ENCODE peak calls at places on chromosome 1, in seven cellular contexts. D is IMR-90; Z is stimulated activated CD8-positive, alpha-beta memory T cell treated with anti-CD3 and anti-CD28 coated beads, Interleukin-2, amount 100 ng/mL, for 48 hours; N is activated effector memory CD4-positive, alpha-beta T cell treated with anti-CD3 and anti-CD28 coated beads, Interleukin-2, amount 50 U/mL, for 16 hours; W is fibroblast of lung; T is T-cell; C is hippocampal formation. M is an unnamed sample.

GRCh38 chr1:173476197-173476663 is 905 bp upstream of the PRDX6 start:
- DNase-seq in C (no peak), Z (no peak), N (no peak), W (no peak), D (no peak), T (no peak), M (no peak)

GRCh38 chr1:110430901-110431300 is 20.0 kb upstream of the PROK1 start:
- DNase-seq in C (no peak), D (no peak), T (no peak), N (peak), Z (no peak), W (no peak), M (no peak)

GRCh38 chr1:184025242-184025675 is 12.3 kb downstream of the COLGALT2 start:
- DNase-seq in C (no peak), W (peak), D (peak), T (no peak), N (no peak), Z (no peak), M (no peak)

GRCh38 chr1:212457740-212458338 is 25.1 kb downstream of the NENF start:
- DNase-seq in T (peak), Z (no peak), D (peak), N (peak), C (peak), W (peak), M (peak)

GRCh38 chr1:82978461-82979324 is 1020.2 kb downstream of the TTLL7 start:
- DNase-seq in W (no peak), C (no peak), N (no peak), D (no peak), T (no peak), Z (no peak), M (no peak)

GRCh38 chr1:211947396-211948295 is 87.7 kb downstream of the INTS7 start:
- DNase-seq in D (no peak), W (no peak), Z (no peak), T (no peak), C (no peak), N (no peak), M (no peak)

GRCh38 chr1:244012232-244012631 is 38.9 kb upstream of the ZBTB18 start:
- DNase-seq in C (peak), N (no peak), T (no peak), D (peak), Z (no peak), W (peak), M (no peak)

GRCh38 chr1:212824201-212824600 is 23.2 kb downstream of the SPATA45 start:
- DNase-seq in N (no peak), T (no peak), D (no peak), Z (no peak), W (no peak), C (no peak), M (no peak)

GRCh38 chr1:53559854-53560571 is 100.8 kb downstream of the DMRTB1 start:
- DNase-seq in W (no peak), D (no peak), N (peak), T (no peak), Z (no peak), C (no peak), M (no peak)

GRCh38 chr1:46622341-46622740 is 5.7 kb upstream of the MOB3C start:
- DNase-seq in W (no peak), C (no peak), T (no peak), Z (no peak), N (no peak), D (peak), M (no peak)

GRCh38 chr1:226991920-226992319 is 51.8 kb downstream of the COQ8A start:
- DNase-seq in T (no peak), Z (no peak), D (no peak), C (no peak), W (no peak), N (no peak), M (peak)

GRCh38 chr1:8586438-8586837 is 231.0 kb downstream of the RERE start:
- DNase-seq in T (no peak), Z (no peak), D (peak), C (no peak), N (no peak), W (no peak), M (no peak)

GRCh38 chr1:107432108-107432507 is 291.3 kb downstream of the NTNG1 start:
- DNase-seq in Z (no peak), D (no peak), T (no peak), C (no peak), W (no peak), N (no peak), M (no peak)

GRCh38 chr1:85409516-85409915 is 55.4 kb downstream of the DDAH1 start:
- DNase-seq in T (no peak), Z (no peak), W (no peak), N (no peak), C (no peak), D (no peak), M (no peak)

M was measured in spleen.